ENCODE peak calls at places on chromosomes 3 and 15, in five cellular contexts. S is HS-5, X is Daoy, R is progenitor cell of endocrine pancreas, H is PC-9. M is an unnamed sample.

GRCh38 chr15:91408476-91409076 is 308.5 kb downstream of the SV2B start:
- DNase-seq in X (peak; percentile 9), H (no peak), S (no peak), R (peak; percentile 10), M (no peak)

GRCh38 chr3:131353016-131353877 is 28.3 kb upstream of the NUDT16 start:
- DNase-seq in S (no peak), R (no peak), H (no peak), X (no peak), M (no peak)

GRCh38 chr3:140630866-140631265 is 47.0 kb upstream of the TRIM42 start:
- DNase-seq in X (no peak), H (no peak), S (no peak), R (no peak), M (no peak)

GRCh38 chr3:123246846-123247245 is 45.1 kb downstream of the SEC22A start:
- DNase-seq in H (no peak), S (no peak), R (no peak), X (no peak), M (no peak)

GRCh38 chr3:26932752-26933151 is 310.2 kb downstream of the LRRC3B start:
- DNase-seq in H (no peak), R (no peak), X (no peak), S (no peak), M (no peak)

GRCh38 chr15:89023311-89023961 is 64.8 kb upstream of the ABHD2 start:
- DNase-seq in H (no peak), X (no peak), S (no peak), R (no peak), M (no peak)

GRCh38 chr3:164250923-164251322 is 827.4 kb downstream of the SI start:
- DNase-seq in X (no peak), R (no peak), H (no peak), S (no peak), M (no peak)

GRCh38 chr3:30770387-30770786 is 124.1 kb downstream of the GADL1 start:
- DNase-seq in H (peak; percentile 37), R (no peak), X (peak; percentile 85), S (peak; percentile 88), M (peak; percentile 82)

GRCh38 chr3:183988216-183988790 is 29.4 kb downstream of the ABCC5 start:
- DNase-seq in X (no peak), S (peak; percentile 23), H (no peak), R (no peak), M (peak; percentile 92)

GRCh38 chr3:76054404-76054803 is 269.1 kb upstream of the ZNF717 start:
- DNase-seq in H (no peak), R (no peak), S (no peak), X (no peak), M (no peak)

GRCh38 chr15:79083154-79083553 is 7.4 kb downstream of the RASGRF1 start:
- DNase-seq in X (no peak), S (no peak), R (no peak), H (no peak), M (no peak)

GRCh38 chr3:124453221-124453620 is 277.0 kb upstream of the UMPS start:
- DNase-seq in R (no peak), X (no peak), H (no peak), S (no peak), M (no peak)

GRCh38 chr3:11244131-11244677 is 28.0 kb upstream of the ATG7 start:
- DNase-seq in X (no peak), H (no peak), R (no peak), S (no peak), M (no peak)

GRCh38 chr15:88740356-88740755 is 62.9 kb upstream of the ACAN start:
- DNase-seq in S (no peak), H (no peak), R (no peak), X (no peak), M (no peak)

GRCh38 chr15:25248583-25249235 is 190.1 kb downstream of the UBE3A start:
- DNase-seq in S (no peak), X (no peak), R (peak; percentile 4), H (no peak), M (no peak)

GRCh38 chr3:141076821-141077571 is 25.8 kb downstream of the SPSB4 start:
- DNase-seq in S (no peak), R (no peak), X (peak; percentile 61), H (no peak), M (no peak)

GRCh38 chr15:68187559-68187958 is 17.6 kb downstream of the CALML4 start:
- DNase-seq in S (no peak), R (no peak), X (peak; percentile 24), H (no peak), M (no peak)

GRCh38 chr3:16720367-16720766 is 115.1 kb upstream of the DAZL start:
- DNase-seq in S (no peak), R (no peak), H (no peak), X (no peak), M (no peak)

GRCh38 chr3:101243285-101244211 is 76.8 kb downstream of the IMPG2 start:
- DNase-seq in H (no peak), X (no peak), R (no peak), S (peak; percentile 50), M (no peak)

GRCh38 chr3:7875858-7876442 is 625.7 kb upstream of the LMCD1 start:
- DNase-seq in S (no peak), R (no peak), H (peak; percentile 7), X (no peak), M (no peak)

GRCh38 chr3:111315911-111316310 is 226.1 kb upstream of the CD96 start:
- DNase-seq in S (no peak), H (peak; percentile 12), X (peak; percentile 29), R (no peak), M (no peak)

GRCh38 chr15:41891946-41892345 is 1.9 kb downstream of the SPTBN5 start:
- DNase-seq in X (no peak), H (no peak), S (no peak), R (no peak), M (no peak)

GRCh38 chr3:14836049-14836468 is 17.3 kb downstream of the FGD5 start:
- DNase-seq in X (no peak), S (no peak), H (no peak), R (no peak), M (no peak)

GRCh38 chr15:23565395-23566069 is at the start of gene MKRN3:
- DNase-seq in R (no peak), H (peak; percentile 84), X (peak; percentile 91), S (peak; percentile 56), M (peak; percentile 44)

GRCh38 chr15:67785431-67785830 is 39.9 kb upstream of the SKOR1 start:
- DNase-seq in R (no peak), S (no peak), X (no peak), H (no peak), M (no peak)

GRCh38 chr15:77192451-77192850 is 121.5 kb upstream of the TSPAN3 start:
- DNase-seq in X (no peak), H (no peak), S (no peak), R (no peak), M (no peak)

GRCh38 chr3:139533781-139534443 is 5.6 kb downstream of the RBP1 start:
- DNase-seq in H (peak; percentile 67), X (peak; percentile 89), S (no peak), R (peak; percentile 32), M (peak; percentile 35)

GRCh38 chr15:38242055-38242454 is 10.6 kb upstream of the SPRED1 start:
- DNase-seq in S (no peak), H (no peak), X (no peak), R (no peak), M (no peak)

GRCh38 chr15:31758126-31758525 is 272.2 kb upstream of the CHRNA7 start:
- DNase-seq in S (peak; percentile 28), X (peak; percentile 78), H (no peak), R (no peak), M (no peak)

GRCh38 chr3:23117856-23118255 is 85.3 kb upstream of the UBE2E2 start:
- DNase-seq in S (no peak), H (no peak), X (no peak), R (no peak), M (no peak)

GRCh38 chr3:11197471-11197870 is 43.2 kb downstream of the HRH1 start:
- DNase-seq in X (no peak), S (no peak), H (no peak), R (no peak), M (no peak)

GRCh38 chr15:74265046-74265639 is 29.0 kb downstream of the CCDC33 start:
- DNase-seq in X (peak; percentile 51), R (peak; percentile 61), H (peak; percentile 21), S (no peak), M (peak; percentile 12)

GRCh38 chr15:60652245-60652644 is 173.3 kb upstream of the ICE2 start:
- DNase-seq in H (no peak), R (no peak), X (no peak), S (no peak), M (no peak)

M was measured in HepG2.